ENCODE peak calls at places on chromosomes 1 and 21, in six cellular contexts. One of them, this sample, is unnamed. For H3K4me1, the result is how much of the 10 kb centered on the place peaks cover.

GRCh38 chr1:99005142-99005491 is 456 bp upstream of the PLPPR5 start:
- DNase-seq in fibroblast of lung: peak
- DNase-seq in ovary: no peak
- DNase-seq in Panc1: no peak
- DNase-seq in PC-3: no peak
- DNase-seq in mesenchymal stem cell: peak
- DNase-seq in this sample: peak

GRCh38 chr1:226479432-226479831 is 69.1 kb upstream of the STUM start:
- DNase-seq in ovary: no peak
- DNase-seq in Panc1: no peak
- DNase-seq in mesenchymal stem cell: no peak
- DNase-seq in fibroblast of lung: no peak
- DNase-seq in PC-3: peak
- DNase-seq in this sample: no peak

GRCh38 chr1:3779265-3779911 is 6.8 kb downstream of the SMIM1 start:
- DNase-seq in Panc1: no peak
- DNase-seq in ovary: no peak
- DNase-seq in fibroblast of lung: no peak
- DNase-seq in PC-3: no peak
- DNase-seq in mesenchymal stem cell: no peak
- DNase-seq in this sample: no peak

GRCh38 chr1:21491483-21492170 is 17.6 kb upstream of the ALPL start:
- DNase-seq in ovary: no peak
- DNase-seq in mesenchymal stem cell: peak
- DNase-seq in Panc1: no peak
- DNase-seq in PC-3: no peak
- DNase-seq in fibroblast of lung: no peak
- DNase-seq in this sample: no peak

GRCh38 chr21:33029512-33029921 is 3.8 kb downstream of the OLIG2 start:
- DNase-seq in fibroblast of lung: no peak
- DNase-seq in ovary: no peak
- DNase-seq in Panc1: no peak
- DNase-seq in PC-3: no peak
- DNase-seq in mesenchymal stem cell: no peak
- DNase-seq in this sample: no peak

GRCh38 chr21:16837319-16837718 is 675.5 kb upstream of the CXADR start:
- DNase-seq in Panc1: no peak
- DNase-seq in ovary: no peak
- DNase-seq in PC-3: no peak
- DNase-seq in fibroblast of lung: peak
- DNase-seq in mesenchymal stem cell: no peak
- DNase-seq in this sample: no peak

GRCh38 chr1:204647114-204647804 is 38.3 kb downstream of the LRRN2 start:
- DNase-seq in Panc1: no peak
- DNase-seq in fibroblast of lung: peak
- DNase-seq in PC-3: peak
- DNase-seq in mesenchymal stem cell: peak
- DNase-seq in ovary: no peak
- DNase-seq in this sample: peak

GRCh38 chr1:41804176-41804575 is 114.5 kb downstream of the HIVEP3 start:
- DNase-seq in mesenchymal stem cell: no peak
- DNase-seq in Panc1: no peak
- DNase-seq in ovary: no peak
- DNase-seq in PC-3: no peak
- DNase-seq in fibroblast of lung: no peak
- DNase-seq in this sample: no peak

GRCh38 chr1:75198163-75198562 is 64.0 kb downstream of the LHX8 start:
- DNase-seq in PC-3: no peak
- DNase-seq in mesenchymal stem cell: no peak
- DNase-seq in fibroblast of lung: no peak
- DNase-seq in ovary: no peak
- DNase-seq in Panc1: no peak
- DNase-seq in this sample: no peak

GRCh38 chr1:42370876-42371549 is 9.6 kb upstream of the RIMKLA start:
- DNase-seq in ovary: no peak
- DNase-seq in Panc1: no peak
- DNase-seq in fibroblast of lung: no peak
- DNase-seq in PC-3: no peak
- DNase-seq in mesenchymal stem cell: no peak
- DNase-seq in this sample: no peak

GRCh38 chr1:75471245-75471644 is 139.7 kb downstream of the SLC44A5 start:
- DNase-seq in Panc1: no peak
- DNase-seq in PC-3: no peak
- DNase-seq in ovary: no peak
- DNase-seq in mesenchymal stem cell: no peak
- DNase-seq in fibroblast of lung: no peak
- DNase-seq in this sample: no peak

GRCh38 chr1:188022661-188023060 is 1193.9 kb downstream of the PLA2G4A start:
- DNase-seq in fibroblast of lung: peak
- DNase-seq in Panc1: no peak
- DNase-seq in PC-3: no peak
- DNase-seq in mesenchymal stem cell: no peak
- DNase-seq in ovary: no peak
- DNase-seq in this sample: no peak

GRCh38 chr1:56297948-56298347 is 281.4 kb downstream of the PLPP3 start:
- DNase-seq in PC-3: no peak
- DNase-seq in fibroblast of lung: no peak
- DNase-seq in mesenchymal stem cell: no peak
- DNase-seq in ovary: no peak
- DNase-seq in Panc1: no peak
- DNase-seq in this sample: no peak

GRCh38 chr21:33266050-33266783 is at the start of gene IL10RB:
- DNase-seq in PC-3: peak
- DNase-seq in Panc1: no peak
- DNase-seq in mesenchymal stem cell: peak
- DNase-seq in fibroblast of lung: peak
- DNase-seq in ovary: peak
- DNase-seq in this sample: peak

GRCh38 chr1:152328801-152329391 is 3.9 kb upstream of the FLG start:
- DNase-seq in ovary: no peak
- DNase-seq in fibroblast of lung: peak
- DNase-seq in Panc1: no peak
- DNase-seq in PC-3: no peak
- DNase-seq in mesenchymal stem cell: no peak
- DNase-seq in this sample: no peak

GRCh38 chr1:228058981-228059535 is 23.4 kb upstream of the ARF1 start:
- DNase-seq in mesenchymal stem cell: no peak
- DNase-seq in Panc1: no peak
- DNase-seq in fibroblast of lung: no peak
- DNase-seq in PC-3: no peak
- DNase-seq in ovary: no peak
- DNase-seq in this sample: no peak

GRCh38 chr1:224182866-224183590 is at the start of gene DEGS1:
- DNase-seq in fibroblast of lung: peak
- DNase-seq in Panc1: no peak
- DNase-seq in ovary: peak
- DNase-seq in mesenchymal stem cell: peak
- DNase-seq in PC-3: peak
- DNase-seq in this sample: peak

GRCh38 chr1:53639251-53639721 is 99.7 kb downstream of the GLIS1 start:
- DNase-seq in ovary: no peak
- DNase-seq in fibroblast of lung: peak
- DNase-seq in PC-3: peak
- DNase-seq in Panc1: no peak
- DNase-seq in mesenchymal stem cell: no peak
- DNase-seq in this sample: no peak

GRCh38 chr1:56095924-56096655 is 483.3 kb downstream of the PLPP3 start:
- DNase-seq in fibroblast of lung: peak
- DNase-seq in PC-3: no peak
- DNase-seq in ovary: no peak
- DNase-seq in mesenchymal stem cell: peak
- DNase-seq in Panc1: no peak
- DNase-seq in this sample: no peak

GRCh38 chr1:23303524-23303923 is 40.6 kb downstream of the HNRNPR start:
- DNase-seq in Panc1: no peak
- DNase-seq in PC-3: no peak
- DNase-seq in ovary: no peak
- DNase-seq in mesenchymal stem cell: no peak
- DNase-seq in fibroblast of lung: no peak
- DNase-seq in this sample: no peak

GRCh38 chr21:38376235-38376634 is 119.4 kb downstream of the KCNJ15 start:
- DNase-seq in mesenchymal stem cell: no peak
- DNase-seq in fibroblast of lung: no peak
- DNase-seq in Panc1: no peak
- DNase-seq in ovary: no peak
- DNase-seq in PC-3: no peak
- DNase-seq in this sample: peak

GRCh38 chr1:109649380-109649987 is 6.4 kb upstream of the GSTM4 start:
- DNase-seq in Panc1: no peak
- DNase-seq in fibroblast of lung: peak
- DNase-seq in mesenchymal stem cell: peak
- DNase-seq in ovary: peak
- DNase-seq in PC-3: peak
- DNase-seq in this sample: peak

GRCh38 chr1:9222846-9223625 is 11.5 kb upstream of the H6PD start:
- DNase-seq in Panc1: no peak
- DNase-seq in PC-3: no peak
- DNase-seq in mesenchymal stem cell: no peak
- DNase-seq in fibroblast of lung: no peak
- DNase-seq in ovary: no peak
- DNase-seq in this sample: no peak

GRCh38 chr1:20105856-20106255 is 13.5 kb downstream of the PLA2G2D start:
- DNase-seq in ovary: no peak
- DNase-seq in Panc1: no peak
- DNase-seq in PC-3: peak
- DNase-seq in mesenchymal stem cell: no peak
- DNase-seq in fibroblast of lung: peak
- DNase-seq in this sample: no peak

GRCh38 chr1:234292006-234292405 is 81.2 kb upstream of the COA6 start:
- DNase-seq in PC-3: no peak
- DNase-seq in mesenchymal stem cell: no peak
- DNase-seq in ovary: no peak
- DNase-seq in fibroblast of lung: no peak
- DNase-seq in Panc1: no peak
- DNase-seq in this sample: no peak

GRCh38 chr1:14061204-14061603 is 361.2 kb downstream of the PRDM2 start:
- DNase-seq in ovary: no peak
- DNase-seq in mesenchymal stem cell: no peak
- DNase-seq in fibroblast of lung: no peak
- DNase-seq in Panc1: no peak
- DNase-seq in PC-3: no peak
- DNase-seq in this sample: no peak

GRCh38 chr1:110336300-110337039 is 2.7 kb upstream of the RBM15 start:
- DNase-seq in fibroblast of lung: no peak
- DNase-seq in Panc1: no peak
- DNase-seq in mesenchymal stem cell: no peak
- DNase-seq in ovary: no peak
- DNase-seq in PC-3: peak
- DNase-seq in this sample: no peak

GRCh38 chr1:91742848-91743292 is 143.1 kb downstream of the TGFBR3 start:
- DNase-seq in mesenchymal stem cell: no peak
- DNase-seq in ovary: peak
- DNase-seq in fibroblast of lung: peak
- DNase-seq in Panc1: no peak
- DNase-seq in PC-3: peak
- DNase-seq in this sample: peak

DNA sequence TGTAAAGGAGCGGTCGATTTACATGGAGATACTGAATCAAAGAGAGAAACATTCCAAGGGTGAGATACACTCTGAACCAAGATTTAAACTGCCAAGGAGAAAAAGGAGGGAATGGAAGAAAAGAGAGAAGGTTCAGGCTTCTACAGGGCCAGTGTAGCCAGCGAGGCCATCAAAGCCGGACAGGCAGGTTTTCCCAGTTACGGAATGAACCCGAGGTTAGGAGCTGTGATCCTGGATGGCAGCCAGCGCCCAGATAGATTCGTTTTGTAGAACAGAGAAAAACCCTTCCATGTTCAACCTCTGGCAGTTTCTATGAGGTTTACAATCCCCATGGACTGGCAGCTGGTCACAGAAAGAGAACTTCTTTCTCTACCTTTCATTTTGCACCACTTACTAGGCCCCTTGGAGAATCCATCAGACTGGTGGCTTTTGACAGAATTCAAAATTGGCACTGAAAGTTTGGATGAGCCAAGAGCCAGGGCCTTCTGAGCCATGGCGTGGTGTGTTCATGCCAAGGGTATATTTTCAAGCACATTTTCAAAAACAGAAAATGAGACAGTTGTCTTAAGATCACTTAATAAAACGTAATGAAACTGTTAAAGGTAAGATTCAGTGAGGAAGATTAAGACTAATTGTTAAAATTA is 171.5 kb downstream of the RUNX1 start:
- DNase-seq in Panc1: no peak
- DNase-seq in fibroblast of lung: no peak
- DNase-seq in ovary: no peak
- DNase-seq in PC-3: peak
- DNase-seq in mesenchymal stem cell: no peak
- DNase-seq in this sample: no peak
- H3K4me1 ChIP-seq in Panc1: under half
- H3K4me1 ChIP-seq in fibroblast of lung: under half
- H3K4me1 ChIP-seq in ovary: under half
- H3K4me1 ChIP-seq in PC-3: half or more
- H3K4me1 ChIP-seq in mesenchymal stem cell: under half
- H3K4me1 ChIP-seq in this sample: under half

GRCh38 chr1:200372885-200373181 is 37.0 kb downstream of the ZNF281 start:
- DNase-seq in ovary: no peak
- DNase-seq in mesenchymal stem cell: no peak
- DNase-seq in Panc1: no peak
- DNase-seq in fibroblast of lung: no peak
- DNase-seq in PC-3: no peak
- DNase-seq in this sample: no peak
- H3K4me1 ChIP-seq in ovary: under half
- H3K4me1 ChIP-seq in mesenchymal stem cell: under half
- H3K4me1 ChIP-seq in Panc1: half or more
- H3K4me1 ChIP-seq in fibroblast of lung: under half
- H3K4me1 ChIP-seq in PC-3: half or more
- H3K4me1 ChIP-seq in this sample: under half

GRCh38 chr1:116457944-116458343 is 84.9 kb downstream of the ATP1A1 start:
- DNase-seq in PC-3: no peak
- DNase-seq in fibroblast of lung: no peak
- DNase-seq in Panc1: no peak
- DNase-seq in mesenchymal stem cell: no peak
- DNase-seq in ovary: no peak
- DNase-seq in this sample: no peak
- H3K4me1 ChIP-seq in PC-3: under half
- H3K4me1 ChIP-seq in fibroblast of lung: under half
- H3K4me1 ChIP-seq in Panc1: under half
- H3K4me1 ChIP-seq in mesenchymal stem cell: under half
- H3K4me1 ChIP-seq in ovary: under half
- H3K4me1 ChIP-seq in this sample: under half

DNA sequence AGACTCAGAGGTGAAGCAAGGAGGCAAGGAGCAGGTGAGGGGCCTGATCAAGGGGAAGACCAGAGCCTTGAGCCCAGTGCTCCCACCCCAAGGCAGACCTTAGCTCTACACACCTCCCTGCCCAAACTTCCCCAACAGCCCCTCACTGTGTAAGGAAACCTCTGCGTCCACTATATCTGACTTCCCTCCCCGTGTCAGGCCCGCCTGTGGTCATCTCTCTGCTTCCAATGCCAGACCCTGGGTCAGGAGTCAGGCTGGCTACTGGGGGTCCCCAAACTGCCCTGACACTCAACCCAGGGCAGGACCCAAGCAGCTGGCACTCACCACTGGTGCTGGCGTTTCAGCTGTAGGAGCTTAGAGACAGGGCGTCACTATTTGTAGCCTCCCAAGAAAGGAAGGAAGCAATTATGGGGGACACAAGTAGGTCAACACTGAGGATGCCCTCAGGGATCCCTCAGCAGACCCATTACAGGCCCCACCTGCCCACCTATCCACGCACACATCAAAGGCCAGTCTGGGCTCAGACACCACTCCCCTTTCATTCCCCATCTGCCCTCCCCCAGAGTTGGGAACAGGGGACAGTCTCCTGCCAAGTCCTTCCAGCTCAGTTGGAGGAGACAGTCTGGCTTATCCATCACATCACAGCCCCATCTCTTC is 811 bp upstream of the S100A3 start:
- DNase-seq in fibroblast of lung: no peak
- DNase-seq in mesenchymal stem cell: no peak
- DNase-seq in Panc1: no peak
- DNase-seq in PC-3: no peak
- DNase-seq in ovary: no peak
- DNase-seq in this sample: no peak
- H3K4me1 ChIP-seq in fibroblast of lung: half or more
- H3K4me1 ChIP-seq in mesenchymal stem cell: half or more
- H3K4me1 ChIP-seq in Panc1: half or more
- H3K4me1 ChIP-seq in PC-3: under half
- H3K4me1 ChIP-seq in ovary: under half
- H3K4me1 ChIP-seq in this sample: under half